ENCODE peak calls at places on chromosomes 11 and 22, in four cellular contexts. V, B, P and O are unnamed samples.

GRCh38 chr11:115104851-115105453 is 399.3 kb downstream of the CADM1 start:
- DNase-seq in P (no peak), B (no peak), V (no peak), O (no peak)

GRCh38 chr11:79119491-79120284 is 321.1 kb downstream of the TENM4 start:
- DNase-seq in P (no peak), V (no peak), B (no peak), O (no peak)

GRCh38 chr11:28491431-28491830 is 383.2 kb downstream of the METTL15 start:
- DNase-seq in P (no peak), B (no peak), V (no peak), O (no peak)

GRCh38 chr22:49021097-49021925 is 806.4 kb downstream of the BRD1 start:
- DNase-seq in P (no peak), V (no peak), B (no peak), O (no peak)

GRCh38 chr11:127133061-127133460 is 132.5 kb upstream of the KIRREL3 start:
- DNase-seq in V (no peak), B (no peak), P (no peak), O (no peak)

GRCh38 chr11:21811572-21811971 is 381.3 kb upstream of the ANO5 start:
- DNase-seq in P (peak; percentile 1), V (no peak), B (no peak), O (no peak)

GRCh38 chr11:130219148-130219547 is 59.6 kb downstream of the ST14 start:
- DNase-seq in V (no peak), P (no peak), B (no peak), O (no peak)

GRCh38 chr11:94002226-94002625 is 18.9 kb upstream of the HEPHL1 start:
- DNase-seq in V (no peak), B (no peak), P (no peak), O (no peak)

GRCh38 chr11:116885951-116886629 is 48.7 kb upstream of the APOA1 start:
- DNase-seq in V (no peak), B (no peak), P (no peak), O (no peak)

GRCh38 chr11:119977584-119977860 is 160.4 kb downstream of the TRIM29 start:
- DNase-seq in P (no peak), V (no peak), B (no peak), O (no peak)

GRCh38 chr11:119976805-119977583 is 160.9 kb downstream of the TRIM29 start:
- DNase-seq in V (no peak), P (no peak), B (no peak), O (no peak)

GRCh38 chr11:119974051-119974450 is 163.9 kb downstream of the TRIM29 start:
- DNase-seq in V (no peak), P (no peak), B (no peak), O (no peak)

GRCh38 chr11:119974467-119974866 is 163.4 kb downstream of the TRIM29 start:
- DNase-seq in P (no peak), B (no peak), V (no peak), O (no peak)

GRCh38 chr11:119975561-119976152 is 162.3 kb downstream of the TRIM29 start:
- DNase-seq in P (no peak), V (no peak), B (no peak), O (no peak)
- TF ChIP-seq FOXK2 in P (no peak), V (no peak), B (no peak), O (no peak)

GRCh38 chr22:44278234-44279058 is 34.3 kb downstream of the SHISAL1 start:
- DNase-seq in P (no peak), V (no peak), B (no peak), O (no peak)

GRCh38 chr22:44277404-44278135 is 35.2 kb downstream of the SHISAL1 start:
- DNase-seq in P (no peak), B (no peak), V (no peak), O (no peak)

GRCh38 chr22:44276706-44277403 is 35.9 kb downstream of the SHISAL1 start:
- DNase-seq in B (no peak), P (no peak), V (no peak), O (no peak)

GRCh38 chr22:44280665-44281188 is 32.0 kb downstream of the SHISAL1 start:
- DNase-seq in B (no peak), V (no peak), P (no peak), O (no peak)

DNA sequence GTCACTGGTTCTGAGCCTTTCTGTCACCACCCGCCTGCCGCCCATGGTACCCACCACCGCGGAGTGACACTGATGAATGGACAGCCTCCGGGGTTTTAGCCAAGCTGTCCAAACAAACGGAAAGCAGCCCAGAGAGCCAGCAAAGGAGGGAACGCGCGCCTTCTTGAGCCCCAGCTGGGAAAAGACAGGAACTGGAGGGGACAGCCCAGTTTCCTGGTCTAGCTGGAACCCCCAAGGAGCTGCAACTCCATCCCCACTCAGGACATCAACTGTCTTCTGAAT is 33.8 kb downstream of the SHISAL1 start:
- DNase-seq in V (no peak), P (no peak), B (no peak), O (no peak)
- TF ChIP-seq FOXK2 in V (no peak), P (no peak), B (no peak), O (no peak)

GRCh38 chr11:17013548-17014320 is 480 bp downstream of the PLEKHA7 start:
- DNase-seq in P (peak; percentile 19), V (peak; percentile 30), B (no peak), O (no peak)
- TF ChIP-seq FOXK2 in P (no peak), V (no peak), B (no peak), O (no peak)

DNA sequence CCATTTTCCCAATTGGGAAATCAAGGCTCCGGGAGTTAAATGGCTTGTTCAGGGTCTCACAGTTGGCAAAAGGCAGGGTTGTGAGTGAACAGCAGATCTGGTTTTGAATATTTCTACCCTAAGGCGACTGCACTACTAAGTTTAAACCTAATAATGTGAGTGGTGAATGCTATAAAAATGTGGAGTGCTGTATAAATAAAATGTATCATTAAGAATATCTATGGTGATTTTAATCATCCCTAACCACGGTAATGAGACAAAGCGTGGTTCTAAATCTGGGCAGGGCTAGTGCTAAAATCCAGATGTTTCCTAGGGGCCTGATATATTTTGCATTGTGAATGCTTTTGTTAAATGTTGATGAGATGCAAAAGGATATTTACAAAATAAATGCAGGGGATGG is 58.0 kb downstream of the TSPAN18 start:
- DNase-seq in V (no peak), B (no peak), P (no peak), O (no peak)
- TF ChIP-seq FOXK2 in V (no peak), B (no peak), P (no peak), O (no peak)

DNA sequence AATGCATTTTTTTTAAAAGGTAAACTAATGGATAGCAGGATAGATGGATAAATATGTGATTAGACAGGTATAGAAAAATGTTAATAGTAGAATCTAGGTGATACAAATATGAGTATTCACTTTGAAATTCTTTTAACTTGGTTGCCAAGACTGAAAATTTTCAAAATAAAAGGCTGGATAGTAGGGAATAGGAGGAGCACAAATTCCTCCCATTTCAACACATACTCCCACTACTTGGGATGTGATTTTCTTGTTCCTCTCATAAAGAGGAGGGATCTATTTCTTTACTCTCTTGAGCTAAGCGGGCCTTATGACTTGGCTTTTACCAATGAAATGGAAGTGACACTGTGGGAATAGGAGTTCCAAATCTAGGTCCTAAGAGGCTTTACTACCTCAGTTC is 35.9 kb downstream of the PIK3C2A start:
- DNase-seq in V (no peak), B (no peak), P (no peak), O (no peak)
- TF ChIP-seq FOXK2 in V (no peak), B (no peak), P (no peak), O (no peak)

DNA sequence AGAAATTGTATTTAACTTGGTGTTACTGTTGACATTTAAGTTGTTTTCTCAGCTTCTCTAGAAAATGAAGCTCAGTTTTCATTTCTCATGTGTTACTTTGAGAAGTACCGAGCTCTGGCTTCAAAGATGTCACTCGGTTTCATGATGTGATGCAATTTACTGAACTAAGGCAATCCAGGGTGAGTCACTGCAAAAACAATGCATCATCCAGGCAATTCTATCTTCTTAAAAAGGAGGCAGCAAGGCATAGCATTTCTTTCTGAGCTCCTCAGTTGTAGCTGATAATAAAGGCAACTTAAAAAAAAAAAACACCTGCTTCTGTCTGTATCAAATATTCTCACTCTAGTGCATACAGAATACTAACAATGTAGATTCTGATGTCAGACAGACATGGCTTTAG is 91.1 kb upstream of the KCNA4 start:
- DNase-seq in B (no peak), P (no peak), V (no peak), O (no peak)
- TF ChIP-seq FOXK2 in B (no peak), P (no peak), V (no peak), O (no peak)

GRCh38 chr11:554824-555499 is 5.6 kb downstream of the LMNTD2 start:
- DNase-seq in V (peak; percentile 87), P (peak; percentile 44), B (no peak), O (peak; percentile 90)
- TF ChIP-seq FOXK2 in V (no peak), P (no peak), B (no peak), O (no peak)

DNA sequence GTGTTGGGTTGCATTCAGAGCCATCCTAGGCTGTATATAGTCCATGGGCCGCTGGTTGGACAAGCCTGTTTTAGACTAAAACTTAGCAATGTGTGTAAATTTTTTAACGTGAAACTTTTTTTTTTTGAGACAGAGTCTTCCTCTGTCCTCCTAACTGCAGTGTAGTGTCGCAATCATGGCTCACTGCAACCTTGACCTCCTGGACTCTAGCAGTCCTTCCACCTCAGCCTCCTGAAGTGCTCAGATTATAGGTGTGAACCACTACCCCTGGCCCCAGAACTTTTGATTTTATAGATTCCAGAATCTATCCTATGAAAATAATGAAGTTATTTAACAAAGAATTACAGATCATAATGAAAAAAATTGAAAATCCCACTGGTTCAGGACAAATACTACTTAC is 29.9 kb upstream of the PANX2 start:
- DNase-seq in B (no peak), P (peak; percentile 68), V (no peak), O (no peak)
- TF ChIP-seq FOXK2 in B (no peak), P (no peak), V (no peak), O (no peak)

GRCh38 chr11:102320166-102320565 is 2.9 kb downstream of the BIRC3 start:
- DNase-seq in B (no peak), V (no peak), P (no peak), O (no peak)

GRCh38 chr11:102317099-102317767 is at the start of gene BIRC3:
- DNase-seq in P (peak; percentile 78), B (peak; percentile 100), V (peak; percentile 52), O (peak; percentile 21)

GRCh38 chr11:102317768-102318103 is 452 bp downstream of the BIRC3 start:
- DNase-seq in V (no peak), B (no peak), P (no peak), O (no peak)

GRCh38 chr11:102319544-102319943 is 2.3 kb downstream of the BIRC3 start:
- DNase-seq in P (no peak), B (no peak), V (no peak), O (no peak)

DNA sequence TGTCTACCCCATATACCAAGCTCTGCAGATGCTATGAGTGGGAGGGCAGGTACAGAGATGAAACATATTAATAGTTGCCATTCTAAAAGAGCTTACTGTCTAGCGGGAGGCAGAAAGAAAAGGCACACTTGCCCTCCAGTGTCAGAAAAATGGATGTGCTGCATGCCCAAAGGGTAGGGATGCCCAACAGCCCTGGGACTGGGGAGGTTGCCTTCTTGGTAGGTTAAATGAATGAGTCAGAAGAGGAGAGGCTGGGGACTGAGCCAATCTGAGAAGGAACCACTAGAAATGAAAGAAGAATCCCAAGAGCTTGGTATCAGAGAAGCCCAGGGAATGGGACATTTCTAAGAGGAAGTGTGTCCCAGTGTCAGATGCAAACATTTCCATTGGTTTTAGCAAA is 1.2 kb downstream of the BIRC3 start:
- DNase-seq in V (no peak), P (no peak), B (no peak), O (no peak)
- TF ChIP-seq FOXK2 in V (no peak), P (no peak), B (no peak), O (no peak)